ENCODE peak calls at places on chromosomes 12 and 14, in seven cellular contexts. H, C, O, L, F, I and Y are unnamed samples.

GRCh38 chr12:120229071-120229582 is 28.2 kb upstream of the RPLP0 start:
- DNase-seq in H (no peak), F (no peak), L (peak; percentile 43), I (no peak), O (no peak), C (no peak), Y (no peak)

GRCh38 chr12:49706351-49707126 is 666 bp downstream of the FMNL3 start:
- DNase-seq in O (peak; percentile 31), L (peak; percentile 5), I (peak; percentile 54), F (peak; percentile 26), C (no peak), H (peak; percentile 65), Y (peak; percentile 46)

GRCh38 chr14:104136472-104137296 is 1.7 kb upstream of the KIF26A start:
- DNase-seq in C (no peak), I (no peak), H (no peak), O (no peak), L (peak; percentile 4), F (no peak), Y (no peak)

GRCh38 chr14:49940805-49941421 is 48.0 kb downstream of the ARF6 start:
- DNase-seq in C (no peak), H (peak; percentile 69), O (no peak), L (no peak), F (no peak), I (no peak), Y (no peak)

GRCh38 chr12:120103371-120103770 is 13.2 kb downstream of the RAB35 start:
- DNase-seq in I (no peak), C (no peak), H (no peak), L (no peak), F (no peak), O (no peak), Y (no peak)

GRCh38 chr12:52436828-52437474 is 2.8 kb upstream of the KRT75 start:
- DNase-seq in C (no peak), I (no peak), F (no peak), O (no peak), H (no peak), L (no peak), Y (no peak)

GRCh38 chr12:69425417-69425816 is 44.8 kb upstream of the FRS2 start:
- DNase-seq in H (no peak), I (no peak), F (no peak), C (no peak), L (no peak), O (no peak), Y (no peak)

GRCh38 chr12:54578778-54579177 is 9.7 kb downstream of the PPP1R1A start:
- DNase-seq in L (no peak), I (no peak), C (no peak), F (no peak), H (no peak), O (no peak), Y (no peak)

GRCh38 chr14:95677168-95677835 is 8.9 kb upstream of the TCL1B start:
- DNase-seq in I (no peak), O (no peak), L (peak; percentile 21), F (no peak), H (no peak), C (no peak), Y (no peak)

GRCh38 chr12:65825573-65826512 is 1.6 kb downstream of the HMGA2 start:
- DNase-seq in C (peak; percentile 48), F (peak; percentile 45), O (no peak), I (peak; percentile 57), H (peak; percentile 74), L (peak; percentile 28), Y (peak; percentile 98)

GRCh38 chr12:71128191-71128590 is 29.6 kb downstream of the TSPAN8 start:
- DNase-seq in H (no peak), L (no peak), I (no peak), C (no peak), F (no peak), O (peak; percentile 65), Y (no peak)

GRCh38 chr14:58298477-58298879 is at the start of gene ARID4A:
- DNase-seq in I (no peak), O (peak; percentile 92), H (no peak), F (peak; percentile 87), L (peak; percentile 92), C (no peak), Y (no peak)

GRCh38 chr14:68947802-68948201 is 31.3 kb downstream of the ACTN1 start:
- DNase-seq in F (peak; percentile 72), O (no peak), H (peak; percentile 85), I (peak; percentile 76), L (peak; percentile 60), C (no peak), Y (peak; percentile 49)

GRCh38 chr14:59154383-59154782 is 34.1 kb upstream of the DAAM1 start:
- DNase-seq in F (no peak), I (no peak), C (no peak), L (no peak), H (no peak), O (no peak), Y (no peak)

GRCh38 chr14:20757963-20758362 is 10.2 kb upstream of the EDDM3B start:
- DNase-seq in C (no peak), F (no peak), H (no peak), I (no peak), O (no peak), L (peak; percentile 74), Y (no peak)

GRCh38 chr12:7501031-7501585 is 2.5 kb downstream of the CD163 start:
- DNase-seq in F (no peak), C (no peak), H (no peak), L (no peak), O (no peak), I (no peak), Y (no peak)

GRCh38 chr12:75087656-75088055 is 122.0 kb downstream of the KCNC2 start:
- DNase-seq in H (no peak), O (no peak), I (no peak), L (no peak), C (no peak), F (no peak), Y (no peak)

GRCh38 chr12:52434760-52435530 is 774 bp upstream of the KRT75 start:
- DNase-seq in H (peak; percentile 29), I (no peak), F (no peak), C (no peak), L (no peak), O (no peak), Y (no peak)

GRCh38 chr14:69151458-69152180 is 1.3 kb downstream of the DCAF5 start:
- DNase-seq in C (peak; percentile 88), F (peak; percentile 76), H (peak; percentile 80), O (peak; percentile 73), L (peak; percentile 86), I (peak; percentile 68), Y (peak; percentile 65)

GRCh38 chr14:95218472-95219193 is 61.3 kb upstream of the DICER1 start:
- DNase-seq in F (no peak), L (no peak), I (no peak), H (no peak), O (no peak), C (no peak), Y (no peak)

GRCh38 chr12:86496595-86496994 is 240.4 kb upstream of the MGAT4C start:
- DNase-seq in O (no peak), C (no peak), F (no peak), L (no peak), H (no peak), I (no peak), Y (no peak)

GRCh38 chr14:77314043-77314442 is 6.6 kb downstream of the POMT2 start:
- DNase-seq in L (no peak), O (no peak), C (no peak), F (no peak), I (peak; percentile 71), H (peak; percentile 96), Y (peak; percentile 76)

GRCh38 chr12:20237091-20237490 is 131.2 kb upstream of the PDE3A start:
- DNase-seq in C (no peak), I (no peak), F (no peak), H (no peak), O (no peak), L (no peak), Y (no peak)

GRCh38 chr12:105823810-105824209 is 314.9 kb downstream of the NUAK1 start:
- DNase-seq in L (no peak), O (no peak), H (no peak), F (no peak), I (no peak), C (no peak), Y (no peak)

GRCh38 chr12:37733856-37734255 is 582.7 kb upstream of the ALG10B start:
- DNase-seq in H (no peak), L (no peak), F (no peak), I (no peak), O (no peak), C (no peak), Y (no peak)
- H3K9me3 ChIP-seq in H (no peaks in the 10 kb centered on the region), L (no peaks in the 10 kb centered on the region), F (peaks cover 50% of the 10 kb centered on the region), I (no peaks in the 10 kb centered on the region), O (peaks cover 5% of the 10 kb centered on the region), C (no peaks in the 10 kb centered on the region), Y (no peaks in the 10 kb centered on the region)

DNA sequence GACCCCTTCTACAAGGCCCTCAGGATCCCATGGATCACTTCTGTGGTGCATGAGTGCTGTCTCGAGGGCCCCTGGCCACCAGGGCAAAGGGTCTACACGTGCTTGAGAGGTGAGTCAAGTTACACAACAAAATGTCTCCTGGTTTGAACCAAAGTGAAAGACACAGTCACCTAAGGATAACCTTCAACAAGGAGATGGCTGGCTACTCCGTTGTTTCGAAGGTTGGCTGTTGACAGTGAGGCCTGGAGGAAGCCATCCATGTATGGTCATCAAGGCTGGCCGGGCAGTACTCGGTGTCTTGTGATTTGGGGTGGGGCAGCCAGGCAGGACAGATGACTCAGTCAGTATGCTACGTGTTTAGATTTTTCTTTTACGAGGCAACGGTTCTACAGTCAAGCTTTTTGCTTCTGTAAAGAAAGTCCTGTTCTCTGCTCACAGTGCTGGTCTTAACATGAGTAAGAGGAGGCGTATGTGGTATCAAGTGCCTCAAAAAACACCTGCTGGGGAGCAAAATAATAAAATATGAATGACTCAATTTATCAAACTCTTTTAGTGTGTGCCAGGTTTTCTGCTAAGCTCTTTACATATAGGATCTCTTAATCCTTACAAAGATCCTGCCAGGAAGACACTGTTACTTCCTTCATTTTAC is 18.0 kb upstream of the NT5DC3 start:
- DNase-seq in O (peak; percentile 59), C (no peak), F (peak; percentile 42), L (no peak), H (peak; percentile 97), I (peak; percentile 97), Y (peak; percentile 87)
- H3K27ac ChIP-seq in O (peak overlapping the region; percentile 23), C (no peak overlapping the region), F (peak overlapping the region; percentile 53), L (no peak overlapping the region), H (peak overlapping the region; percentile 58), I (peak overlapping the region; percentile 86), Y (peak overlapping the region; percentile 92)

DNA sequence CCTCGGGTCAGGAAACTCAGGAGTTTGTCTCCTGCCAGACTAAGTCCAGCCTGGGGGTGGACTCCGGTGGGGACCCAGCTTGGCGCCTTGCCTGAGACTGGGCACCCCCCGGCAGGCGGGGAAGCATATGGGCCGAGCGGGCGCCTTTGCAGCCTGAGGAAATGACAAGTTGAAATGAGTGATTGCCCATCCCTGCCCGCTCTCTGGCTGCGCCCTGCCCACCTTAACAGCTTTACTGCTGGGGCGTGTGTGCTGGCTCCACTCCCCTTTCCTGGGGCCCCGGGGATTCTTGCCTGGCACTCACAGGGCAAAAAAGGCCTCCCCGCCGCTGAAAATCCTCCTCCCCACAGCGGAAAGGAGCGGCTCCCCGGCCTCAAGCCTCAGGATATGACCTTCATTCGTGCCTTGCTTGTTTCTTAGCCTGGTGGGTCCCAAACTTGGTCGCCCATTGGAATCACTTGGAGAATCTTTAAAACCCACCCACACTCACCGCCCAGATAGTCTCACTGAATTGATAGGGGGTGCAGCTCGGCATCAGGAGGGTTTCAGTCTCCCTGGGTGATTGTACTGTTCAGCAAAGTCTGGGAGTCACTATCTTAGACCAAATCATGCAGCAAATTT is 1.5 kb downstream of the RFLNA start:
- DNase-seq in F (no peak), H (no peak), I (no peak), O (no peak), C (no peak), L (no peak), Y (no peak)
- H3K4me3 ChIP-seq in F (peak overlapping the region; percentile 74), H (no peak overlapping the region), I (no peak overlapping the region), O (no peak overlapping the region), C (peak overlapping the region; percentile 42), L (no peak overlapping the region), Y (no peak overlapping the region)

GRCh38 chr14:103095210-103095778 is 769 bp downstream of the EXOC3L4 start:
- DNase-seq in I (no peak), F (no peak), L (no peak), H (no peak), C (no peak), O (no peak), Y (no peak)
- H3K9me3 ChIP-seq in I (no peaks in the 10 kb centered on the region), F (no peaks in the 10 kb centered on the region), L (no peaks in the 10 kb centered on the region), H (no peaks in the 10 kb centered on the region), C (no peaks in the 10 kb centered on the region), O (no peaks in the 10 kb centered on the region), Y (no peaks in the 10 kb centered on the region)